ENCODE peak calls at places on chromosome 19, in ten cellular contexts. One of them, this sample, is unnamed.

GRCh38 chr19:19338082-19338481 is 17.5 kb downstream of the MAU2 start:
- DNase-seq in activated CD8-positive, alpha-beta T cell treated with anti-CD3 and anti-CD28 coated beads for 36 hours: no peak
- DNase-seq in foreskin fibroblast: peak
- DNase-seq in fibroblast of lung: peak
- DNase-seq in esophagus muscularis mucosa: no peak
- DNase-seq in brain microvascular endothelial cell: no peak
- DNase-seq in dorsolateral prefrontal cortex: no peak
- DNase-seq in neural crest cell: no peak
- DNase-seq in suprapubic skin: no peak
- DNase-seq in heart left ventricle: no peak
- DNase-seq in this sample: no peak

GRCh38 chr19:2059422-2060201 is 8.6 kb upstream of the MKNK2 start:
- DNase-seq in neural crest cell: peak
- DNase-seq in brain microvascular endothelial cell: peak
- DNase-seq in esophagus muscularis mucosa: no peak
- DNase-seq in foreskin fibroblast: peak
- DNase-seq in activated CD8-positive, alpha-beta T cell treated with anti-CD3 and anti-CD28 coated beads for 36 hours: no peak
- DNase-seq in suprapubic skin: no peak
- DNase-seq in dorsolateral prefrontal cortex: no peak
- DNase-seq in heart left ventricle: peak
- DNase-seq in fibroblast of lung: peak
- DNase-seq in this sample: no peak

GRCh38 chr19:49690656-49691242 is at the start of gene CPT1C:
- DNase-seq in fibroblast of lung: peak
- DNase-seq in suprapubic skin: peak
- DNase-seq in heart left ventricle: peak
- DNase-seq in foreskin fibroblast: peak
- DNase-seq in esophagus muscularis mucosa: peak
- DNase-seq in activated CD8-positive, alpha-beta T cell treated with anti-CD3 and anti-CD28 coated beads for 36 hours: peak
- DNase-seq in neural crest cell: peak
- DNase-seq in brain microvascular endothelial cell: peak
- DNase-seq in dorsolateral prefrontal cortex: peak
- DNase-seq in this sample: peak

GRCh38 chr19:15161028-15161984 is 39.5 kb downstream of the NOTCH3 start:
- DNase-seq in esophagus muscularis mucosa: no peak
- DNase-seq in heart left ventricle: no peak
- DNase-seq in suprapubic skin: no peak
- DNase-seq in fibroblast of lung: no peak
- DNase-seq in brain microvascular endothelial cell: no peak
- DNase-seq in foreskin fibroblast: no peak
- DNase-seq in activated CD8-positive, alpha-beta T cell treated with anti-CD3 and anti-CD28 coated beads for 36 hours: no peak
- DNase-seq in neural crest cell: peak
- DNase-seq in dorsolateral prefrontal cortex: no peak
- DNase-seq in this sample: peak

GRCh38 chr19:16420781-16421386 is 50.9 kb downstream of the EPS15L1 start:
- DNase-seq in fibroblast of lung: no peak
- DNase-seq in esophagus muscularis mucosa: no peak
- DNase-seq in neural crest cell: no peak
- DNase-seq in foreskin fibroblast: peak
- DNase-seq in heart left ventricle: peak
- DNase-seq in suprapubic skin: no peak
- DNase-seq in activated CD8-positive, alpha-beta T cell treated with anti-CD3 and anti-CD28 coated beads for 36 hours: no peak
- DNase-seq in brain microvascular endothelial cell: no peak
- DNase-seq in dorsolateral prefrontal cortex: no peak
- DNase-seq in this sample: no peak

GRCh38 chr19:38486731-38487336 is 53.3 kb downstream of the RYR1 start:
- DNase-seq in activated CD8-positive, alpha-beta T cell treated with anti-CD3 and anti-CD28 coated beads for 36 hours: no peak
- DNase-seq in neural crest cell: no peak
- DNase-seq in esophagus muscularis mucosa: no peak
- DNase-seq in foreskin fibroblast: no peak
- DNase-seq in brain microvascular endothelial cell: no peak
- DNase-seq in fibroblast of lung: no peak
- DNase-seq in dorsolateral prefrontal cortex: no peak
- DNase-seq in heart left ventricle: no peak
- DNase-seq in suprapubic skin: no peak
- DNase-seq in this sample: no peak

GRCh38 chr19:6801397-6802086 is 29.0 kb downstream of the VAV1 start:
- DNase-seq in foreskin fibroblast: no peak
- DNase-seq in neural crest cell: no peak
- DNase-seq in fibroblast of lung: no peak
- DNase-seq in heart left ventricle: peak
- DNase-seq in dorsolateral prefrontal cortex: no peak
- DNase-seq in suprapubic skin: no peak
- DNase-seq in brain microvascular endothelial cell: no peak
- DNase-seq in activated CD8-positive, alpha-beta T cell treated with anti-CD3 and anti-CD28 coated beads for 36 hours: peak
- DNase-seq in esophagus muscularis mucosa: peak
- DNase-seq in this sample: peak

GRCh38 chr19:7699422-7700127 is 2.4 kb downstream of the FCER2 start:
- DNase-seq in dorsolateral prefrontal cortex: no peak
- DNase-seq in esophagus muscularis mucosa: no peak
- DNase-seq in suprapubic skin: no peak
- DNase-seq in neural crest cell: no peak
- DNase-seq in brain microvascular endothelial cell: no peak
- DNase-seq in heart left ventricle: no peak
- DNase-seq in foreskin fibroblast: peak
- DNase-seq in activated CD8-positive, alpha-beta T cell treated with anti-CD3 and anti-CD28 coated beads for 36 hours: peak
- DNase-seq in fibroblast of lung: no peak
- DNase-seq in this sample: no peak

GRCh38 chr19:30659638-30660037 is 287.5 kb downstream of the ZNF536 start:
- DNase-seq in heart left ventricle: no peak
- DNase-seq in neural crest cell: no peak
- DNase-seq in suprapubic skin: no peak
- DNase-seq in esophagus muscularis mucosa: no peak
- DNase-seq in brain microvascular endothelial cell: no peak
- DNase-seq in foreskin fibroblast: no peak
- DNase-seq in dorsolateral prefrontal cortex: no peak
- DNase-seq in fibroblast of lung: no peak
- DNase-seq in activated CD8-positive, alpha-beta T cell treated with anti-CD3 and anti-CD28 coated beads for 36 hours: no peak
- DNase-seq in this sample: no peak

GRCh38 chr19:51354103-51354741 is 12.0 kb downstream of the ETFB start:
- DNase-seq in suprapubic skin: no peak
- DNase-seq in activated CD8-positive, alpha-beta T cell treated with anti-CD3 and anti-CD28 coated beads for 36 hours: no peak
- DNase-seq in heart left ventricle: no peak
- DNase-seq in fibroblast of lung: no peak
- DNase-seq in esophagus muscularis mucosa: no peak
- DNase-seq in dorsolateral prefrontal cortex: no peak
- DNase-seq in foreskin fibroblast: no peak
- DNase-seq in brain microvascular endothelial cell: peak
- DNase-seq in neural crest cell: no peak
- DNase-seq in this sample: no peak

GRCh38 chr19:33876619-33877018 is 79.9 kb downstream of the KCTD15 start:
- DNase-seq in brain microvascular endothelial cell: no peak
- DNase-seq in neural crest cell: no peak
- DNase-seq in esophagus muscularis mucosa: peak
- DNase-seq in suprapubic skin: no peak
- DNase-seq in heart left ventricle: no peak
- DNase-seq in foreskin fibroblast: no peak
- DNase-seq in dorsolateral prefrontal cortex: no peak
- DNase-seq in fibroblast of lung: no peak
- DNase-seq in activated CD8-positive, alpha-beta T cell treated with anti-CD3 and anti-CD28 coated beads for 36 hours: no peak
- DNase-seq in this sample: no peak

GRCh38 chr19:45419895-45420294 is 3.8 kb downstream of the ERCC1 start:
- DNase-seq in foreskin fibroblast: no peak
- DNase-seq in brain microvascular endothelial cell: no peak
- DNase-seq in esophagus muscularis mucosa: no peak
- DNase-seq in heart left ventricle: no peak
- DNase-seq in neural crest cell: no peak
- DNase-seq in activated CD8-positive, alpha-beta T cell treated with anti-CD3 and anti-CD28 coated beads for 36 hours: no peak
- DNase-seq in suprapubic skin: no peak
- DNase-seq in dorsolateral prefrontal cortex: no peak
- DNase-seq in fibroblast of lung: no peak
- DNase-seq in this sample: no peak
- TF ChIP-seq CTCF in foreskin fibroblast: no peak
- TF ChIP-seq CTCF in brain microvascular endothelial cell: no peak
- TF ChIP-seq CTCF in esophagus muscularis mucosa: no peak
- TF ChIP-seq CTCF in heart left ventricle: no peak
- TF ChIP-seq CTCF in neural crest cell: no peak
- TF ChIP-seq CTCF in activated CD8-positive, alpha-beta T cell treated with anti-CD3 and anti-CD28 coated beads for 36 hours: no peak
- TF ChIP-seq CTCF in suprapubic skin: no peak
- TF ChIP-seq CTCF in dorsolateral prefrontal cortex: no peak
- TF ChIP-seq CTCF in fibroblast of lung: no peak
- TF ChIP-seq CTCF in this sample: no peak

GRCh38 chr19:3832001-3832400 is 36.8 kb downstream of the ZFR2 start:
- DNase-seq in foreskin fibroblast: no peak
- DNase-seq in brain microvascular endothelial cell: no peak
- DNase-seq in dorsolateral prefrontal cortex: no peak
- DNase-seq in activated CD8-positive, alpha-beta T cell treated with anti-CD3 and anti-CD28 coated beads for 36 hours: no peak
- DNase-seq in esophagus muscularis mucosa: no peak
- DNase-seq in fibroblast of lung: no peak
- DNase-seq in neural crest cell: no peak
- DNase-seq in heart left ventricle: no peak
- DNase-seq in suprapubic skin: no peak
- DNase-seq in this sample: no peak
- TF ChIP-seq CTCF in foreskin fibroblast: no peak
- TF ChIP-seq CTCF in brain microvascular endothelial cell: no peak
- TF ChIP-seq CTCF in dorsolateral prefrontal cortex: no peak
- TF ChIP-seq CTCF in activated CD8-positive, alpha-beta T cell treated with anti-CD3 and anti-CD28 coated beads for 36 hours: no peak
- TF ChIP-seq CTCF in esophagus muscularis mucosa: no peak
- TF ChIP-seq CTCF in fibroblast of lung: no peak
- TF ChIP-seq CTCF in neural crest cell: no peak
- TF ChIP-seq CTCF in heart left ventricle: no peak
- TF ChIP-seq CTCF in suprapubic skin: no peak
- TF ChIP-seq CTCF in this sample: no peak

GRCh38 chr19:42313840-42314755 is 989 bp downstream of the TMEM145 start:
- DNase-seq in foreskin fibroblast: no peak
- DNase-seq in brain microvascular endothelial cell: no peak
- DNase-seq in suprapubic skin: no peak
- DNase-seq in dorsolateral prefrontal cortex: no peak
- DNase-seq in fibroblast of lung: no peak
- DNase-seq in esophagus muscularis mucosa: no peak
- DNase-seq in activated CD8-positive, alpha-beta T cell treated with anti-CD3 and anti-CD28 coated beads for 36 hours: no peak
- DNase-seq in neural crest cell: no peak
- DNase-seq in heart left ventricle: no peak
- DNase-seq in this sample: no peak
- TF ChIP-seq CTCF in foreskin fibroblast: no peak
- TF ChIP-seq CTCF in brain microvascular endothelial cell: no peak
- TF ChIP-seq CTCF in suprapubic skin: no peak
- TF ChIP-seq CTCF in dorsolateral prefrontal cortex: no peak
- TF ChIP-seq CTCF in fibroblast of lung: no peak
- TF ChIP-seq CTCF in esophagus muscularis mucosa: no peak
- TF ChIP-seq CTCF in activated CD8-positive, alpha-beta T cell treated with anti-CD3 and anti-CD28 coated beads for 36 hours: no peak
- TF ChIP-seq CTCF in neural crest cell: no peak
- TF ChIP-seq CTCF in heart left ventricle: no peak
- TF ChIP-seq CTCF in this sample: no peak

GRCh38 chr19:56120371-56121179 is 520 bp downstream of the ZNF787 start:
- DNase-seq in heart left ventricle: peak
- DNase-seq in foreskin fibroblast: peak
- DNase-seq in suprapubic skin: peak
- DNase-seq in neural crest cell: peak
- DNase-seq in brain microvascular endothelial cell: peak
- DNase-seq in esophagus muscularis mucosa: no peak
- DNase-seq in fibroblast of lung: peak
- DNase-seq in activated CD8-positive, alpha-beta T cell treated with anti-CD3 and anti-CD28 coated beads for 36 hours: peak
- DNase-seq in dorsolateral prefrontal cortex: peak
- DNase-seq in this sample: peak
- TF ChIP-seq CTCF in heart left ventricle: no peak
- TF ChIP-seq CTCF in foreskin fibroblast: peak
- TF ChIP-seq CTCF in suprapubic skin: no peak
- TF ChIP-seq CTCF in neural crest cell: peak
- TF ChIP-seq CTCF in brain microvascular endothelial cell: peak
- TF ChIP-seq CTCF in esophagus muscularis mucosa: no peak
- TF ChIP-seq CTCF in fibroblast of lung: no peak
- TF ChIP-seq CTCF in activated CD8-positive, alpha-beta T cell treated with anti-CD3 and anti-CD28 coated beads for 36 hours: no peak
- TF ChIP-seq CTCF in dorsolateral prefrontal cortex: no peak
- TF ChIP-seq CTCF in this sample: no peak

This sample was measured in GM10248.